ENCODE peak calls at places on chromosome 7, in seven cellular contexts. One of them, this sample, is unnamed.

GRCh38 chr7:150903627-150904026 is 51.3 kb downstream of the AOC1 start:
- DNase-seq in body of pancreas: peak
- DNase-seq in K562: peak
- DNase-seq in tibial nerve: no peak
- DNase-seq in transverse colon: peak
- DNase-seq in esophagus muscularis mucosa: peak
- DNase-seq in A549: peak
- DNase-seq in this sample: no peak

GRCh38 chr7:25376207-25376606 is 147.9 kb upstream of the NPVF start:
- DNase-seq in K562: no peak
- DNase-seq in transverse colon: no peak
- DNase-seq in body of pancreas: no peak
- DNase-seq in A549: no peak
- DNase-seq in esophagus muscularis mucosa: no peak
- DNase-seq in tibial nerve: no peak
- DNase-seq in this sample: no peak

GRCh38 chr7:41817386-41817785 is 114.5 kb upstream of the INHBA start:
- DNase-seq in K562: no peak
- DNase-seq in esophagus muscularis mucosa: no peak
- DNase-seq in tibial nerve: no peak
- DNase-seq in transverse colon: no peak
- DNase-seq in body of pancreas: no peak
- DNase-seq in A549: no peak
- DNase-seq in this sample: no peak

GRCh38 chr7:75650671-75651070 is 88.1 kb downstream of the HIP1 start:
- DNase-seq in esophagus muscularis mucosa: no peak
- DNase-seq in K562: no peak
- DNase-seq in transverse colon: peak
- DNase-seq in tibial nerve: no peak
- DNase-seq in body of pancreas: peak
- DNase-seq in A549: no peak
- DNase-seq in this sample: no peak

GRCh38 chr7:2433713-2434550 is 30.5 kb downstream of the CHST12 start:
- DNase-seq in tibial nerve: no peak
- DNase-seq in esophagus muscularis mucosa: no peak
- DNase-seq in A549: no peak
- DNase-seq in K562: no peak
- DNase-seq in body of pancreas: no peak
- DNase-seq in transverse colon: no peak
- DNase-seq in this sample: no peak

GRCh38 chr7:11716185-11716584 is 115.8 kb downstream of the THSD7A start:
- DNase-seq in transverse colon: peak
- DNase-seq in body of pancreas: peak
- DNase-seq in esophagus muscularis mucosa: no peak
- DNase-seq in K562: no peak
- DNase-seq in tibial nerve: no peak
- DNase-seq in A549: peak
- DNase-seq in this sample: no peak

GRCh38 chr7:44639701-44640321 is 33.4 kb downstream of the OGDH start:
- DNase-seq in body of pancreas: peak
- DNase-seq in esophagus muscularis mucosa: no peak
- DNase-seq in K562: no peak
- DNase-seq in A549: peak
- DNase-seq in transverse colon: no peak
- DNase-seq in tibial nerve: peak
- DNase-seq in this sample: no peak

GRCh38 chr7:156167417-156167807 is 355.1 kb upstream of the SHH start:
- DNase-seq in transverse colon: no peak
- DNase-seq in body of pancreas: no peak
- DNase-seq in A549: no peak
- DNase-seq in K562: no peak
- DNase-seq in tibial nerve: no peak
- DNase-seq in esophagus muscularis mucosa: no peak
- DNase-seq in this sample: no peak

GRCh38 chr7:12102527-12102926 is 108.6 kb upstream of the TMEM106B start:
- DNase-seq in tibial nerve: no peak
- DNase-seq in K562: no peak
- DNase-seq in transverse colon: no peak
- DNase-seq in body of pancreas: no peak
- DNase-seq in esophagus muscularis mucosa: no peak
- DNase-seq in A549: no peak
- DNase-seq in this sample: no peak

GRCh38 chr7:16711730-16712129 is 41.8 kb upstream of the TSPAN13 start:
- DNase-seq in esophagus muscularis mucosa: no peak
- DNase-seq in transverse colon: no peak
- DNase-seq in K562: no peak
- DNase-seq in tibial nerve: no peak
- DNase-seq in A549: no peak
- DNase-seq in body of pancreas: no peak
- DNase-seq in this sample: no peak

GRCh38 chr7:37683263-37684120 is at the start of gene GPR141:
- DNase-seq in A549: no peak
- DNase-seq in body of pancreas: no peak
- DNase-seq in tibial nerve: no peak
- DNase-seq in esophagus muscularis mucosa: no peak
- DNase-seq in transverse colon: no peak
- DNase-seq in K562: no peak
- DNase-seq in this sample: no peak

GRCh38 chr7:151544183-151544582 is 24.5 kb upstream of the RHEB start:
- DNase-seq in body of pancreas: no peak
- DNase-seq in esophagus muscularis mucosa: no peak
- DNase-seq in K562: no peak
- DNase-seq in tibial nerve: no peak
- DNase-seq in transverse colon: no peak
- DNase-seq in A549: no peak
- DNase-seq in this sample: no peak

GRCh38 chr7:75531359-75531821 is 39.3 kb downstream of the SPDYE5 start:
- DNase-seq in transverse colon: no peak
- DNase-seq in tibial nerve: no peak
- DNase-seq in A549: no peak
- DNase-seq in esophagus muscularis mucosa: no peak
- DNase-seq in K562: no peak
- DNase-seq in body of pancreas: no peak
- DNase-seq in this sample: no peak

GRCh38 chr7:147535619-147536200 is 1054.9 kb upstream of the C7orf33 start:
- DNase-seq in K562: no peak
- DNase-seq in esophagus muscularis mucosa: no peak
- DNase-seq in tibial nerve: no peak
- DNase-seq in A549: no peak
- DNase-seq in body of pancreas: no peak
- DNase-seq in transverse colon: no peak
- DNase-seq in this sample: no peak

GRCh38 chr7:26850193-26850651 is 14.2 kb downstream of the SKAP2 start:
- DNase-seq in esophagus muscularis mucosa: no peak
- DNase-seq in A549: no peak
- DNase-seq in tibial nerve: no peak
- DNase-seq in body of pancreas: no peak
- DNase-seq in transverse colon: no peak
- DNase-seq in K562: peak
- DNase-seq in this sample: no peak

GRCh38 chr7:2524808-2525140 is 5.2 kb downstream of the LFNG start:
- DNase-seq in K562: no peak
- DNase-seq in tibial nerve: no peak
- DNase-seq in A549: no peak
- DNase-seq in esophagus muscularis mucosa: no peak
- DNase-seq in body of pancreas: peak
- DNase-seq in transverse colon: no peak
- DNase-seq in this sample: no peak

GRCh38 chr7:2374830-2375728 is 20.5 kb downstream of the EIF3B start:
- DNase-seq in A549: no peak
- DNase-seq in tibial nerve: no peak
- DNase-seq in body of pancreas: no peak
- DNase-seq in transverse colon: no peak
- DNase-seq in K562: no peak
- DNase-seq in esophagus muscularis mucosa: no peak
- DNase-seq in this sample: no peak

GRCh38 chr7:30074422-30075030 is 46.3 kb downstream of the PLEKHA8 start:
- DNase-seq in transverse colon: no peak
- DNase-seq in tibial nerve: no peak
- DNase-seq in esophagus muscularis mucosa: no peak
- DNase-seq in K562: peak
- DNase-seq in body of pancreas: no peak
- DNase-seq in A549: peak
- DNase-seq in this sample: no peak

GRCh38 chr7:124482229-124482628 is 283.4 kb downstream of the GPR37 start:
- DNase-seq in body of pancreas: no peak
- DNase-seq in A549: peak
- DNase-seq in transverse colon: no peak
- DNase-seq in K562: no peak
- DNase-seq in tibial nerve: no peak
- DNase-seq in esophagus muscularis mucosa: no peak
- DNase-seq in this sample: no peak

GRCh38 chr7:133511708-133512107 is 258.8 kb downstream of the EXOC4 start:
- DNase-seq in A549: no peak
- DNase-seq in K562: no peak
- DNase-seq in tibial nerve: no peak
- DNase-seq in body of pancreas: no peak
- DNase-seq in esophagus muscularis mucosa: no peak
- DNase-seq in transverse colon: no peak
- DNase-seq in this sample: no peak

GRCh38 chr7:100684534-100685042 is 9.5 kb downstream of the GIGYF1 start:
- DNase-seq in transverse colon: no peak
- DNase-seq in body of pancreas: no peak
- DNase-seq in tibial nerve: no peak
- DNase-seq in K562: no peak
- DNase-seq in esophagus muscularis mucosa: no peak
- DNase-seq in A549: no peak
- DNase-seq in this sample: no peak

GRCh38 chr7:100682228-100682741 is 8.7 kb downstream of the GNB2 start:
- DNase-seq in transverse colon: peak
- DNase-seq in K562: peak
- DNase-seq in body of pancreas: no peak
- DNase-seq in tibial nerve: no peak
- DNase-seq in esophagus muscularis mucosa: no peak
- DNase-seq in A549: no peak
- DNase-seq in this sample: peak

GRCh38 chr7:100683659-100684533 is 10.2 kb downstream of the GIGYF1 start:
- DNase-seq in A549: no peak
- DNase-seq in K562: no peak
- DNase-seq in esophagus muscularis mucosa: no peak
- DNase-seq in tibial nerve: no peak
- DNase-seq in transverse colon: no peak
- DNase-seq in body of pancreas: no peak
- DNase-seq in this sample: peak

GRCh38 chr7:100681491-100682227 is 8.1 kb downstream of the GNB2 start:
- DNase-seq in transverse colon: peak
- DNase-seq in esophagus muscularis mucosa: no peak
- DNase-seq in A549: no peak
- DNase-seq in body of pancreas: no peak
- DNase-seq in tibial nerve: no peak
- DNase-seq in K562: no peak
- DNase-seq in this sample: peak

GRCh38 chr7:100682991-100683658 is 9.6 kb downstream of the GNB2 start:
- DNase-seq in body of pancreas: no peak
- DNase-seq in esophagus muscularis mucosa: no peak
- DNase-seq in tibial nerve: no peak
- DNase-seq in K562: peak
- DNase-seq in transverse colon: no peak
- DNase-seq in A549: no peak
- DNase-seq in this sample: peak
- TF ChIP-seq POLR2A in body of pancreas: no peak
- TF ChIP-seq POLR2A in esophagus muscularis mucosa: no peak
- TF ChIP-seq POLR2A in tibial nerve: no peak
- TF ChIP-seq POLR2A in K562: no peak
- TF ChIP-seq POLR2A in transverse colon: no peak
- TF ChIP-seq POLR2A in A549: no peak
- TF ChIP-seq POLR2A in this sample: no peak

DNA sequence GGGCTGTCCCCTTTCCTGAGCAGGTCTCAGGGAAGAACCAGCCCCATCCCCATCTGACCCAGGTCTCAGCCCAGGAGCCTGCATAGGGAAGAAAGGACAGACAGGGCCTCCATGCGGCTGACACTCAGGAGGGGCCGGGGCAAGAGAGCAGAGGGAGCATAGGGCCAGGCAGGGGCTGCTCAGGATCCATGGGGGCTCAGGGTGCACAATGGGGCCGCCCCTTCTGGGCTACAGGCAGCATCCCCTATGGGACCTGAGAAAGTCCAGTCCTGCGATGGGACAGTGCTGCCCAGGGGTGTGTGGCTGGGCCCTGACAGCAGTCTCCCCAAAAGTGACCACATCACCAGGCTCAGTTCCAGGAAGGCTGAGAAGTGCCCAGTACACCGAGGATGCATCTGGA is 32.7 kb upstream of the ZNF735 start:
- DNase-seq in A549: no peak
- DNase-seq in body of pancreas: no peak
- DNase-seq in transverse colon: no peak
- DNase-seq in K562: no peak
- DNase-seq in tibial nerve: no peak
- DNase-seq in esophagus muscularis mucosa: no peak
- DNase-seq in this sample: no peak
- TF ChIP-seq POLR2A in A549: no peak
- TF ChIP-seq POLR2A in body of pancreas: no peak
- TF ChIP-seq POLR2A in transverse colon: no peak
- TF ChIP-seq POLR2A in K562: no peak
- TF ChIP-seq POLR2A in tibial nerve: no peak
- TF ChIP-seq POLR2A in esophagus muscularis mucosa: no peak
- TF ChIP-seq POLR2A in this sample: no peak

DNA sequence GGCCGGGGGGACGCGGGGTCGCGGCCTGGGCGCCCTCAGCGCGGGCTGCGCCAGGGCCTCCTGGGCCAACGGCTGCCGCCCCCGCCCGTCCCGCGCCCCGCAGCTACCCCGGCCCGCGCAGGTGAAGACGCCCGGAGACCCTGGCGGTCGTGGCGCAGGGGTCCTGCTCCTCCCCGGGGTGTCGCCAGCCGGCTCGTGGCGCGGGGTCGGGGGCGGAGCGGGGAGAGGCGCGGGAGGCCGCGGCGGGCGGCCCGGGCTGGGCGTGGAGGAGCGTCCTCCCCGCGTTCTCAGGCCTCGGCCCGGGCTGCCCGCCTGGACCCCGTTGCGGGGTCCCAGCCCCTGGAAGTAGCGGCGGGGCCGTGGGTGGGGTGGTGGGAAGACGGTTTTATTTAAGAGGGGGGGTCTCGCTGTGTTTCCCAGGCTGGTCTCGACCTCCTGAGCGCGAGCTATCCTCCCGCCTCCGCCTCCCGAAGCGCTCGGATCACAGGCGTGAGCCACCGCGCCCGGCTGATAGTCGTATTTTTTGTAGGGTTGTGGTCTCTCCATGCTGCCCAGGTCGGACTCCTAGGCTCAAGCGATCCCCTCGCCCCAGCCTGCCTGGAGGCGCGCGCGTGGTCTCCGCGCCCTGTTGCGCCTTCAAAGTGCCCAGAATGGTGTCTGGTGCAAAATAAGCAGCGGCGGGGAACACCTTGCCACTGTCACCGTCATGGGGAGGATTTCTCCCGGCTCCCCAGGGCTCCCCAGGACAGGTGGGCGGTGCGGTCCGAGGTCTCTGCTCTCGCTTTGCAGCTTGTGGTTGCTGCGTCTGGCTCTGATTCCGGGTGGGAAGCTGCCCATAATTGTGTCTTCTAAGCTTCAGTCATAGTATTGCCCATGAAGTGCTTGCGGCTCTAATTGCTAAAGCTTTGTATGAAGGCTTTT is 15.3 kb upstream of the SUN1 start:
- DNase-seq in tibial nerve: no peak
- DNase-seq in esophagus muscularis mucosa: no peak
- DNase-seq in body of pancreas: peak
- DNase-seq in K562: no peak
- DNase-seq in transverse colon: peak
- DNase-seq in A549: peak
- DNase-seq in this sample: no peak
- TF ChIP-seq POLR2A in tibial nerve: no peak
- TF ChIP-seq POLR2A in esophagus muscularis mucosa: no peak
- TF ChIP-seq POLR2A in body of pancreas: peak
- TF ChIP-seq POLR2A in K562: no peak
- TF ChIP-seq POLR2A in transverse colon: peak
- TF ChIP-seq POLR2A in A549: no peak
- TF ChIP-seq POLR2A in this sample: no peak

GRCh38 chr7:100888988-100889760 is at the start of gene UFSP1:
- DNase-seq in tibial nerve: no peak
- DNase-seq in body of pancreas: no peak
- DNase-seq in esophagus muscularis mucosa: no peak
- DNase-seq in transverse colon: no peak
- DNase-seq in A549: no peak
- DNase-seq in K562: peak
- DNase-seq in this sample: no peak
- TF ChIP-seq POLR2A in tibial nerve: no peak
- TF ChIP-seq POLR2A in body of pancreas: peak
- TF ChIP-seq POLR2A in esophagus muscularis mucosa: no peak
- TF ChIP-seq POLR2A in transverse colon: no peak
- TF ChIP-seq POLR2A in A549: no peak
- TF ChIP-seq POLR2A in K562: peak
- TF ChIP-seq POLR2A in this sample: peak

This sample was measured in GM12891.